ENCODE peak calls at places on chromosomes 5 and 9, in eight cellular contexts. L is ovary, N is H1, H is breast epithelium, X is dorsolateral prefrontal cortex, R is cardiac fibroblast, Q is heart right ventricle, M is thyroid gland. K is an unnamed sample.

GRCh38 chr5:145246961-145247744 is 588.0 kb downstream of the PRELID2 start:
- DNase-seq in L (no peak), N (no peak), H (no peak), X (no peak), R (peak), Q (no peak), M (no peak), K (peak)

GRCh38 chr5:2894347-2895135 is 143.1 kb upstream of the IRX2 start:
- DNase-seq in L (no peak), N (peak), H (no peak), X (no peak), R (no peak), Q (no peak), M (no peak), K (no peak)

GRCh38 chr9:31030741-31031202 is 1353.7 kb upstream of the ACO1 start:
- DNase-seq in L (no peak), N (no peak), H (no peak), X (no peak), R (peak), Q (no peak), M (no peak), K (no peak)

GRCh38 chr5:122030251-122030650 is 47.8 kb downstream of the LOX start:
- DNase-seq in L (no peak), N (no peak), H (no peak), X (no peak), R (no peak), Q (no peak), M (no peak), K (peak)

GRCh38 chr5:147805030-147805454 is 22.5 kb upstream of the JAKMIP2 start:
- DNase-seq in L (no peak), N (no peak), H (no peak), X (no peak), R (no peak), Q (no peak), M (no peak), K (no peak)

GRCh38 chr9:77810637-77811119 is 162.6 kb upstream of the GNA14 start:
- DNase-seq in L (no peak), N (no peak), H (no peak), X (no peak), R (no peak), Q (no peak), M (no peak), K (no peak)

GRCh38 chr9:16601991-16602390 is 268.5 kb downstream of the BNC2 start:
- DNase-seq in L (no peak), N (no peak), H (no peak), X (no peak), R (no peak), Q (no peak), M (no peak), K (no peak)

GRCh38 chr9:17057729-17058128 is 77.1 kb upstream of the CNTLN start:
- DNase-seq in L (no peak), N (no peak), H (no peak), X (no peak), R (no peak), Q (no peak), M (no peak), K (no peak)

GRCh38 chr5:116068028-116068632 is 16.7 kb upstream of the COMMD10 start:
- DNase-seq in L (no peak), N (no peak), H (no peak), X (no peak), R (peak), Q (no peak), M (peak), K (peak)

GRCh38 chr5:164298165-164298564 is 792.7 kb downstream of the MAT2B start:
- DNase-seq in L (no peak), N (no peak), H (no peak), X (no peak), R (no peak), Q (no peak), M (no peak), K (no peak)

GRCh38 chr5:55409775-55410174 is 102.0 kb downstream of the MTREX start:
- DNase-seq in L (no peak), N (no peak), H (no peak), X (no peak), R (no peak), Q (no peak), M (no peak), K (no peak)

GRCh38 chr5:93062548-93062947 is 518.5 kb downstream of the NR2F1-AS1 start:
- DNase-seq in L (no peak), N (no peak), H (no peak), X (no peak), R (peak), Q (no peak), M (no peak), K (no peak)

GRCh38 chr5:156155638-156156037 is 171.3 kb upstream of the SGCD start:
- DNase-seq in L (no peak), N (no peak), H (no peak), X (no peak), R (no peak), Q (no peak), M (no peak), K (no peak)

GRCh38 chr5:128844354-128844923 is 120.8 kb upstream of the SLC27A6 start:
- DNase-seq in L (no peak), N (no peak), H (no peak), X (no peak), R (peak), Q (no peak), M (no peak), K (peak)

GRCh38 chr5:171842777-171843053 is 57.1 kb downstream of the SMIM23 start:
- DNase-seq in L (no peak), N (no peak), H (no peak), X (no peak), R (no peak), Q (no peak), M (no peak), K (no peak)

GRCh38 chr5:79535477-79536192 is 21.7 kb upstream of the HOMER1 start:
- DNase-seq in L (no peak), N (no peak), H (no peak), X (no peak), R (peak), Q (no peak), M (no peak), K (peak)
- TF ChIP-seq CTCF in L (no peak), N (no peak), H (no peak), X (no peak), R (peak), Q (no peak), M (peak), K (peak)

DNA sequence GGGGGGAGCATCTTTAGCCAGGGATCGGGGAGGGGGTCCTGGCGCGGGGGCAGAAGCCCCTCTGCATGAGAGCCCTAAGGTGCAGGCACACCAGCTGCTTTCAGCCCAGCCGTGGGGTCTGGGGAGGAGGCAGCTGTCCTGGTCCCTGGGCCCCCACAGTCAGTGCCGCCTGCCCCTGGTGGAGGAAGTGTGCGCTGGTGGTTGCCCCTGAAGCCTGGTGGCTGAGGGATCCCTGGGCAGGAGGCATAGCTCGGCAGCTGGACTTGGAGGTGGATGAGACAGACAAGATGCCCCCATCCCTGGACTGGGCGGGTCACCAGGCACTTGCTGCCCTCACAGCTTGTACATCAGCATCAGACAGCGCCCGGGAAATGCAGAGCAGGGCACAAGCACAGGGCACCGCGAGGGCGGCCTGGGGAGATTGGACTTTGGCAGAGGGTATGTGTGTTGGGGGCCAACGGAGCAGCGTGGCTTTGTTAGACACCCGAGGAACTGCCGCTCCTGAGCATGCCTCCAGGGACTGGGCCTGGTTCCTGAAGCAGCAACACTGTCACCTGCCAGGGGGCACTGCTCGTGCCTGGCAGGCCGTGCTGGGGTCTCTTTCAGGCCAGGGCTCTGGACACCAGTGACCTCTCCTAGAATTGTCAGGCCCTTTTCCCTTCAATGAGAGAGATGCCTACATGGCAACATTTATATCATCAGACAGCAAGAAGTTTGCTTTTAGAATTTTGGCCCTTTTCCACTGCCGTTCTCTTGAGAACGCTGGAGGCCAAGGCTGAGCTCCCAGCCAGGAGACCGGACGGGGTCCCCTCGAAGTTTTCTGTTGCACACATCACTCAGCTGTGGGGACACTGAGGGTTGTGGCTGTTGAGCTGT is 41.9 kb upstream of the CTSL start:
- DNase-seq in L (no peak), N (no peak), H (no peak), X (no peak), R (no peak), Q (no peak), M (no peak), K (no peak)
- TF ChIP-seq CTCF in L (no peak), N (peak), H (no peak), X (no peak), R (no peak), Q (no peak), M (no peak), K (no peak)

GRCh38 chr5:103587185-103587748 is 24.7 kb upstream of the NUDT12 start:
- DNase-seq in L (no peak), N (no peak), H (no peak), X (no peak), R (peak), Q (no peak), M (no peak), K (peak)
- TF ChIP-seq CTCF in L (no peak), N (peak), H (peak), X (peak), R (peak), Q (peak), M (peak), K (peak)

GRCh38 chr5:10201223-10201868 is 48.3 kb downstream of the ATPSCKMT start:
- DNase-seq in L (no peak), N (peak), H (no peak), X (no peak), R (peak), Q (no peak), M (no peak), K (no peak)
- TF ChIP-seq CTCF in L (no peak), N (peak), H (no peak), X (peak), R (peak), Q (no peak), M (no peak), K (peak)

DNA sequence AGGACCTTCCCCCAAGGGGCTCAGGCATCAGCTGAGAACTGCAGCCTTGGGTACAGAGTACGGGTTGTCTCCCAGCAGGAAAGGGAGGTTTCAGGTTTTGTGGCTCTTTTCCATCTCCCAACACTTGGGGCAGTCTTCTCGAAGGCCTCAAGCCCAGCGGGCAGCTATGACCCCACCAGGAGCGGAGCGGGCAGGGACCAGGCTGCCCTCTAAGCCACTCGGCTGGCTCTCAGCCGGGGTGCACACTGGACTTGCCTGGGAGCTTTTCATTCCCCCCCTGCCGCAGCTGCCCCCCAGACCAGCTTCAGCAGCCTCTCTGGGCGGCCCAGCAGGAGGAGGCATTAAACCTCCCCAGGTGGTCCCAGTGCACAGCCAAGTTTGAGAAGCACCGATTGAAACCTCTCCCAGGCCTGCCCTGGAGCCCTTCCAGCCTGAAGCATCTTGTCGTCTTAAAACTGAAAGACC is 20.8 kb downstream of the NTNG2 start:
- DNase-seq in L (no peak), N (no peak), H (no peak), X (no peak), R (no peak), Q (no peak), M (no peak), K (no peak)
- TF ChIP-seq CTCF in L (no peak), N (peak), H (no peak), X (peak), R (peak), Q (no peak), M (no peak), K (peak)

DNA sequence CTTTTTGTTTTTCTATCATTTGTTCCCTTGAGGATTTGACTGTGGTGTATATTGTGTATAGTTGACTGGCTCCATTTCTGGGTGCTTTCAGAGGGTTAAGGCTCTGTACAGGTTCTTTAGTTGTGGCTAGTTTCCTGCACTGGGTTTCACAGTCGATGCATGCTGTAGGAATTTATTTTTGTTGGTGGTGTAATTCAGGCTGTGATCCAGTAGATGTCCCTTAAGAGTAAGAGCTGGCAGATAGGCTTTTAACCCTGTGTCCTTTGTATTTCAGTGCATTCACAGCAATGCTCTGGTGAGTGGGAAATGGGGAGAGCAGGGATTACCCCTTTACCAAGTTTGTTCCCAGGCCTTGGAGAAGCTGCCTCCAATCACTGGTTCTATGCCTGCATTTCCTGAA is 112.9 kb downstream of the SPATA31D1 start:
- DNase-seq in L (no peak), N (no peak), H (no peak), X (no peak), R (peak), Q (no peak), M (no peak), K (no peak)
- TF ChIP-seq CTCF in L (no peak), N (peak), H (no peak), X (no peak), R (peak), Q (no peak), M (no peak), K (no peak)

DNA sequence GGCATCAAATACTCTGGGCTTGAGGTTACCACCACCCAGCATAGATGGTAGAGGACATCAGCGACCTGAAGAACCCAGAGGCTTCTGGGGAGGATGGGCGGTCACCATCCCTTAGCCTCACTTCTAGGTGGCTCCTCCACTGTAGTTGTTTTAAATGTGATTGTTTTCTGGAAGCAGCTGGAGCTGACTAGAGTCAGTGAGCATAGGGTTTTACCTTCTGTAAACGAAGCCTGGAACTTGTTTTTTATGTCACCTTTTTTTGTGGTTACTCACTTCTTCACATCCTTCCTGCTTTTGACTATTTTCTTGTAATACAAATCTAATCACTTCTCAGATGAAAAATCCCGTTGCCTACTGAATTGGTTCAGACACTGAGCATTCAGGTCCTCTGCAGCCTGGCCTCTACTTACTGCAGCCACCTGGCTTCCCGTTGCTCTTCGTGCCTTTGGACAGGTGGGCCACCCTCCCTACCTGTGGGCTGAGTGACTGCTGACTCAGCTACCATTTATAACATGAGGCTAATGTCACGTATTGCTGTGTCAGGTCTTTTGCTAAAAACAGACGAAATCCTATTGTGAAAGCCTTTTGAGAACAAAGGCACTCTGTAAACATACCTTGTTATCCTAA is 167.8 kb downstream of the MAN2A1 start:
- DNase-seq in L (no peak), N (no peak), H (no peak), X (no peak), R (no peak), Q (no peak), M (no peak), K (no peak)
- TF ChIP-seq CTCF in L (no peak), N (no peak), H (no peak), X (no peak), R (no peak), Q (no peak), M (no peak), K (no peak)

DNA sequence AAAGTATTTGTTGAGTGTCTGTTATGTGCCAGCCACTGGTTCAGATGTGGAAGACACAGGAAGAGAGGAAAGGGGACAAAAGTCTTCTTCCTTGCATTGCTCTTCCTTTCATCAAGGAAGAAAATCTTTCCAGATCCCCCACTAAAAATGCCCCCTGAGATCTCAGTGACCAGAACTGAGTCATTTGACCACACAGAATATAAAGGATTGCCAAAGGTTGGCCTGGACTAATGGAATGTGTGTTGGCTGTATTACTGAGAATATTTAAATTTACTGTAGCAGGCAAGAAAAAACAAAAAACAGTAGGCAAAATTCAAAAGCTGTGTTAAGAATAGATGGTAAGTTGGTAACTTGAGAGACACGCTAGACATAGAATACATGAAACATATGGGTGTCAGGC is 10.0 kb upstream of the SEPTIN8 start:
- DNase-seq in L (no peak), N (no peak), H (no peak), X (no peak), R (peak), Q (no peak), M (no peak), K (peak)
- TF ChIP-seq CTCF in L (no peak), N (no peak), H (no peak), X (no peak), R (no peak), Q (no peak), M (no peak), K (no peak)

GRCh38 chr9:27701664-27702063 is 128.4 kb upstream of the C9orf72 start:
- DNase-seq in L (no peak), N (no peak), H (no peak), X (no peak), R (peak), Q (no peak), M (peak), K (no peak)

GRCh38 chr9:27701029-27701428 is 127.7 kb upstream of the C9orf72 start:
- DNase-seq in L (no peak), N (no peak), H (no peak), X (no peak), R (no peak), Q (no peak), M (no peak), K (no peak)

DNA sequence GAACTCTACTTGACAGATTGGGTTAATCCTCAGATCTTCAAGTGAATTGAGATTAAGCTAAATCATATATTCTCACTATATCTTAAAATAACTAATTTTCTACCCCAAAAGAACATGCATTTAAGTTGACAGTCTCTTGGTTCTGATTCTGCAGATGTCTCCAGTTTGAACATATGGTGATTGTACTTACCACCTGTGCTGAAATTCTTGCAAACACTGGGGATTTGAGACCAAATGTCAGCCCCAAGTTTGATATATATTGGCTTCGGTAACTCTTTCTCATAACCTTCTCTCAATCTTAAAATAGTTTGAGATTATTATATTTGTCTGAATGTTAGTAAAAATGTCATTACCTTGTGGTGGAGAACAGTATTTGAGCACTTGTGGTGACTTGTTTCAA is 130.3 kb upstream of the C9orf72 start:
- DNase-seq in L (no peak), N (no peak), H (no peak), X (no peak), R (no peak), Q (no peak), M (no peak), K (no peak)
- TF ChIP-seq CTCF in L (no peak), N (no peak), H (no peak), X (no peak), R (no peak), Q (no peak), M (no peak), K (no peak)

K was measured in HFFc6.